ENCODE peak calls at places on chromosomes 6 and 20, in ten cellular contexts. Q is breast epithelium; Y is keratinocyte; X is adrenal gland; V is ovary; B is ascending aorta; T is uterus; C is H1; K is left lung; P is CD4-positive, alpha-beta memory T cell. W is an unnamed sample.
A peak's percentile ranks its signal among the peaks of the same experiment; 100 is the strongest.

GRCh38 chr20:47075263-47075662 is 180.6 kb downstream of the EYA2 start:
- DNase-seq in P (no peak), Q (no peak), V (no peak), Y (no peak), X (no peak), T (no peak), C (no peak), K (no peak), B (no peak), W (no peak)

GRCh38 chr6:40672118-40672517 is 85.0 kb upstream of the LRFN2 start:
- DNase-seq in C (no peak), Y (no peak), P (no peak), X (no peak), B (no peak), T (no peak), K (no peak), V (no peak), Q (no peak), W (no peak)

GRCh38 chr6:141552463-141552862 is 580.3 kb upstream of the GJE1 start:
- DNase-seq in X (no peak), Q (no peak), C (no peak), P (peak; percentile 9), V (no peak), T (no peak), K (no peak), Y (peak; percentile 79), B (no peak), W (no peak)

GRCh38 chr6:161168281-161168891 is 105.5 kb downstream of the AGPAT4 start:
- DNase-seq in Q (no peak), P (no peak), B (no peak), C (no peak), X (peak; percentile 76), K (no peak), V (no peak), T (peak; percentile 43), Y (peak; percentile 96), W (no peak)

GRCh38 chr20:54382419-54382818 is 93.0 kb upstream of the DOK5 start:
- DNase-seq in T (no peak), Y (no peak), V (no peak), B (no peak), Q (no peak), P (no peak), C (no peak), K (no peak), X (no peak), W (no peak)

GRCh38 chr20:63469019-63469712 is 3.3 kb downstream of the KCNQ2 start:
- DNase-seq in Q (no peak), C (no peak), Y (no peak), V (no peak), B (no peak), X (no peak), K (no peak), P (no peak), T (no peak), W (no peak)

GRCh38 chr6:6566766-6567165 is 21.8 kb upstream of the LY86 start:
- DNase-seq in Y (no peak), X (no peak), V (no peak), Q (no peak), K (no peak), P (no peak), C (no peak), T (no peak), B (no peak), W (no peak)

GRCh38 chr20:52379723-52380336 is 188.3 kb upstream of the ZFP64 start:
- DNase-seq in K (no peak), P (no peak), C (no peak), Y (no peak), B (no peak), V (peak; percentile 46), Q (no peak), X (peak; percentile 64), T (peak; percentile 16), W (no peak)

GRCh38 chr6:149334682-149335160 is 17.2 kb downstream of the TAB2 start:
- DNase-seq in T (no peak), Y (no peak), X (peak; percentile 59), B (no peak), P (no peak), K (no peak), V (no peak), Q (no peak), C (no peak), W (no peak)

GRCh38 chr6:146444195-146444594 is 99.4 kb upstream of the RAB32 start:
- DNase-seq in T (no peak), B (no peak), K (no peak), Q (no peak), P (no peak), V (no peak), X (no peak), C (no peak), Y (no peak), W (no peak)

GRCh38 chr6:53956068-53956711 is 155.1 kb upstream of the MLIP start:
- DNase-seq in B (no peak), X (peak; percentile 77), T (peak; percentile 26), K (peak; percentile 50), V (peak; percentile 68), Q (peak; percentile 72), Y (no peak), P (no peak), C (peak; percentile 73), W (no peak)

GRCh38 chr20:45014671-45015415 is 48.5 kb downstream of the STK4 start:
- DNase-seq in V (no peak), B (no peak), X (no peak), P (no peak), K (no peak), C (no peak), Y (peak; percentile 48), Q (no peak), T (no peak), W (no peak)

GRCh38 chr6:70363741-70364493 is 49.4 kb upstream of the FAM135A start:
- DNase-seq in V (no peak), X (no peak), Q (no peak), P (no peak), T (no peak), B (no peak), K (no peak), C (no peak), Y (no peak), W (no peak)

GRCh38 chr6:158810149-158811095 is 8.7 kb downstream of the EZR start:
- DNase-seq in V (no peak), C (no peak), P (no peak), B (no peak), T (no peak), Y (no peak), X (no peak), Q (no peak), K (no peak), W (no peak)
- H3K4me1 ChIP-seq in V (peaks cover 10% of the 10 kb centered on the region), C (peaks cover 15% of the 10 kb centered on the region), P (peaks cover 100% of the 10 kb centered on the region), B (no peaks in the 10 kb centered on the region), T (no peaks in the 10 kb centered on the region), Y (peaks cover 79% of the 10 kb centered on the region), X (peaks cover 86% of the 10 kb centered on the region), Q (no peaks in the 10 kb centered on the region), K (peaks cover 89% of the 10 kb centered on the region), W (peaks cover 70% of the 10 kb centered on the region)

DNA sequence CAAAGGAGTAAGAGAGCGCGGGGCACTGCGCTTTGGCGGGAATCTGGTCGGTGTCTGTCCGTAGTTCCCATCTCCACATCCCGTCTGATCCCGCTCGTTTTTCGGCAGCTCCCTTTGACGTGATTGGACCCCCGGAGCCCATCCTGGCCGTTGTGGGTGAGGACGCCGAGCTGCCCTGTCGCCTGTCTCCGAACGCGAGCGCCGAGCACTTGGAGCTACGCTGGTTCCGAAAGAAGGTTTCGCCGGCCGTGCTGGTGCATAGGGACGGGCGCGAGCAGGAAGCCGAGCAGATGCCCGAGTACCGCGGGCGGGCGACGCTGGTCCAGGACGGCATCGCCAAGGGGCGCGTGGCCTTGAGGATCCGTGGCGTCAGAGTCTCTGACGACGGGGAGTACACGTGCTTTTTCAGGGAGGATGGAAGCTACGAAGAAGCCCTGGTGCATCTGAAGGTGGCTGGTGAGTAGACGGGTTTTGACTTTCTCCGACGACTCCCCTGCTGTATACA is 1.4 kb downstream of the BTN1A1 start:
- DNase-seq in C (peak; percentile 7), Y (no peak), Q (peak; percentile 52), K (peak; percentile 55), X (peak; percentile 42), T (no peak), V (peak; percentile 53), P (peak; percentile 56), B (no peak), W (peak; percentile 11)
- H3K9me3 ChIP-seq in C (no peaks in the 10 kb centered on the region), Y (no peaks in the 10 kb centered on the region), Q (no peaks in the 10 kb centered on the region), K (no peaks in the 10 kb centered on the region), X (no peaks in the 10 kb centered on the region), T (no peaks in the 10 kb centered on the region), V (no peaks in the 10 kb centered on the region), P (no peaks in the 10 kb centered on the region), B (no peaks in the 10 kb centered on the region), W (no peaks in the 10 kb centered on the region)

GRCh38 chr6:56766139-56766805 is 123.6 kb upstream of the DST start:
- DNase-seq in T (no peak), C (no peak), B (no peak), X (no peak), Q (no peak), V (no peak), P (no peak), K (no peak), Y (no peak), W (no peak)

GRCh38 chr6:56767435-56767834 is 124.7 kb upstream of the DST start:
- DNase-seq in T (no peak), C (no peak), Y (no peak), B (no peak), X (no peak), Q (no peak), P (no peak), V (no peak), K (no peak), W (no peak)

GRCh38 chr6:56766806-56767178 is 124.1 kb upstream of the DST start:
- DNase-seq in T (no peak), V (no peak), B (no peak), Y (no peak), C (no peak), K (no peak), Q (no peak), X (no peak), P (no peak), W (no peak)

GRCh38 chr6:56770011-56770520 is 127.4 kb upstream of the DST start:
- DNase-seq in K (no peak), B (no peak), X (no peak), P (no peak), Y (no peak), T (no peak), V (no peak), Q (no peak), C (no peak), W (no peak)

GRCh38 chr6:56767892-56768531 is 125.3 kb upstream of the DST start:
- DNase-seq in V (no peak), C (no peak), P (no peak), K (no peak), X (no peak), T (no peak), B (no peak), Q (no peak), Y (no peak), W (no peak)
- H3K4me3 ChIP-seq in V (no peak overlapping the region), C (no peak overlapping the region), P (no peak overlapping the region), K (no peak overlapping the region), X (no peak overlapping the region), T (no peak overlapping the region), B (no peak overlapping the region), Q (no peak overlapping the region), Y (no peak overlapping the region), W (no peak overlapping the region)

DNA sequence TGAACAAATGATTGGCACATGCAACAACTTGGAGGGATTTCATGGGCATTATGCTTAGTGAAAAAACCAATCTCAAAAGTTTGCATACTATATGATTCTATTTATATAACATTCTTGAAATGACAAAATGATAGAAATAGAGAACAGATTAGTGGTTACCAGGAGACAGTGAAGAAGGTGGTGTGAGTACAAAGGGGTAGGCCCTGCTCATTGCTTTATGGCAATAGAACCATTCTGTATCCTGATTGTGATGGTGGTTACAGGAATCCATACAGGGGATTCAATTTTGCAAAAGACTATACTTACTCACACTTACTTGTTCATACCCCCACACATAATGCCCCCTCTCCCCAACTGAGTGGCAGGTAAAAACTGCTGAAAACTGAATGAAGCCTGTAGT is 30.2 kb upstream of the LAMA4 start:
- DNase-seq in Q (no peak), B (no peak), P (no peak), K (no peak), X (no peak), V (no peak), T (no peak), C (no peak), Y (no peak), W (no peak)
- H3K4me1 ChIP-seq in Q (no peaks in the 10 kb centered on the region), B (peaks cover 2% of the 10 kb centered on the region), P (peaks cover 18% of the 10 kb centered on the region), K (no peaks in the 10 kb centered on the region), X (no peaks in the 10 kb centered on the region), V (peaks cover 9% of the 10 kb centered on the region), T (peaks cover 9% of the 10 kb centered on the region), C (no peaks in the 10 kb centered on the region), Y (no peaks in the 10 kb centered on the region), W (no peaks in the 10 kb centered on the region)

W was measured in effector memory CD4-positive, alpha-beta T cell.